ENCODE peak calls at places on chromosomes 3 and 15, in eight cellular contexts. E is stomach, W is K562, V is breast epithelium, G is prostate gland, T is GM23338, J is Panc1, N is endothelial cell of umbilical vein. Y is an unnamed sample. For H3K4me1, the result is how much of the 10 kb centered on the place peaks cover.

GRCh38 chr15:37550360-37551024 is 383.9 kb upstream of the TMCO5A start:
- DNase-seq in N (no peak), V (no peak), J (no peak), W (no peak), E (no peak), G (no peak), T (peak), Y (no peak)

GRCh38 chr15:94086360-94086759 is 145.0 kb upstream of the MCTP2 start:
- DNase-seq in V (no peak), T (no peak), E (no peak), W (no peak), J (no peak), G (no peak), N (no peak), Y (no peak)

GRCh38 chr15:85415779-85416178 is 35.4 kb downstream of the AKAP13 start:
- DNase-seq in W (no peak), G (no peak), T (no peak), E (no peak), J (no peak), V (no peak), N (no peak), Y (no peak)

GRCh38 chr3:124630994-124631393 is 99.3 kb upstream of the UMPS start:
- DNase-seq in V (no peak), W (no peak), J (no peak), T (no peak), N (no peak), E (no peak), G (no peak), Y (no peak)

GRCh38 chr3:41700155-41700554 is 261.7 kb downstream of the ULK4 start:
- DNase-seq in J (no peak), E (no peak), T (no peak), V (no peak), G (no peak), N (peak), W (peak), Y (no peak)

GRCh38 chr15:38128389-38128788 is 124.2 kb upstream of the SPRED1 start:
- DNase-seq in J (no peak), G (no peak), E (no peak), V (no peak), N (no peak), T (no peak), W (no peak), Y (no peak)

GRCh38 chr15:78675617-78676360 is 34.8 kb upstream of the CHRNB4 start:
- DNase-seq in T (no peak), G (no peak), V (no peak), E (no peak), N (no peak), J (no peak), W (no peak), Y (no peak)

GRCh38 chr3:61872077-61872706 is 310.8 kb downstream of the PTPRG start:
- DNase-seq in G (no peak), J (no peak), N (no peak), W (no peak), V (no peak), E (no peak), T (peak), Y (no peak)

GRCh38 chr3:112635674-112636073 is 5.3 kb downstream of the CCDC80 start:
- DNase-seq in E (no peak), J (no peak), W (no peak), V (no peak), G (no peak), T (no peak), N (peak), Y (no peak)

GRCh38 chr3:144643778-144644191 is 672.2 kb downstream of the DIPK2A start:
- DNase-seq in J (no peak), G (no peak), E (no peak), T (no peak), N (no peak), V (no peak), W (no peak), Y (no peak)

GRCh38 chr3:159787794-159788205 is 200.8 kb upstream of the IL12A start:
- DNase-seq in N (peak), V (no peak), J (no peak), W (no peak), G (no peak), T (no peak), E (no peak), Y (no peak)

GRCh38 chr3:36197176-36197575 is 183.1 kb upstream of the STAC start:
- DNase-seq in E (no peak), T (no peak), G (no peak), V (no peak), N (no peak), W (no peak), J (no peak), Y (no peak)

GRCh38 chr3:14369675-14370669 is 32.4 kb upstream of the SLC6A6 start:
- DNase-seq in V (no peak), W (peak), N (no peak), J (no peak), E (peak), G (peak), T (peak), Y (no peak)

GRCh38 chr15:79994651-79995050 is 23.7 kb upstream of the BCL2A1 start:
- DNase-seq in V (no peak), W (no peak), G (no peak), N (no peak), J (no peak), T (no peak), E (no peak), Y (no peak)

GRCh38 chr15:72229076-72229946 is 1.7 kb downstream of the PKM start:
- DNase-seq in N (peak), W (peak), T (peak), V (no peak), J (no peak), E (no peak), G (peak), Y (no peak)

GRCh38 chr15:93331545-93332117 is 242.6 kb upstream of the RGMA start:
- DNase-seq in J (no peak), N (no peak), T (peak), W (no peak), E (no peak), G (no peak), V (no peak), Y (no peak)

GRCh38 chr3:178476886-178477285 is 59.4 kb upstream of the KCNMB2 start:
- DNase-seq in W (no peak), N (no peak), G (no peak), E (no peak), T (no peak), J (no peak), V (no peak), Y (no peak)

GRCh38 chr15:73318463-73319351 is 50.1 kb downstream of the HCN4 start:
- DNase-seq in T (peak), N (no peak), G (no peak), E (no peak), W (peak), J (no peak), V (peak), Y (no peak)

GRCh38 chr3:191235331-191236314 is 36.6 kb downstream of the OSTN start:
- DNase-seq in W (no peak), N (no peak), T (no peak), J (no peak), E (no peak), V (no peak), G (no peak), Y (no peak)

GRCh38 chr3:155227141-155227540 is 66.3 kb downstream of the STRIT1 start:
- DNase-seq in T (no peak), V (no peak), E (no peak), J (no peak), N (no peak), G (no peak), W (no peak), Y (no peak)

GRCh38 chr3:194327030-194327413 is 24.1 kb downstream of the CPN2 start:
- DNase-seq in T (no peak), J (no peak), G (no peak), V (no peak), N (no peak), W (no peak), E (no peak), Y (no peak)

GRCh38 chr3:150961949-150962348 is 10.6 kb downstream of the CLRN1 start:
- DNase-seq in E (no peak), N (no peak), G (no peak), V (no peak), W (no peak), J (no peak), T (no peak), Y (no peak)

GRCh38 chr15:43465105-43465504 is 27.9 kb downstream of the TP53BP1 start:
- DNase-seq in T (no peak), J (no peak), G (no peak), V (no peak), N (no peak), E (no peak), W (no peak), Y (no peak)

GRCh38 chr15:57319919-57320542 is 56.3 kb upstream of the CGNL1 start:
- DNase-seq in N (no peak), W (no peak), T (no peak), E (no peak), G (no peak), V (no peak), J (no peak), Y (no peak)

GRCh38 chr3:23712656-23713559 is 92.8 kb upstream of the UBE2E1 start:
- DNase-seq in E (no peak), T (peak), G (no peak), J (no peak), N (peak), V (no peak), W (peak), Y (no peak)

GRCh38 chr3:149641011-149641728 is 16.7 kb downstream of the WWTR1 start:
- DNase-seq in E (no peak), W (no peak), T (no peak), G (no peak), N (no peak), J (no peak), V (no peak), Y (no peak)

GRCh38 chr3:151504606-151505005 is 43.7 kb upstream of the IGSF10 start:
- DNase-seq in N (no peak), T (no peak), W (peak), G (no peak), E (no peak), V (no peak), J (no peak), Y (no peak)

GRCh38 chr15:39714251-39714650 is 68.4 kb downstream of the FSIP1 start:
- DNase-seq in T (no peak), J (no peak), V (no peak), G (no peak), E (no peak), W (no peak), N (no peak), Y (no peak)

GRCh38 chr3:42097166-42097946 is 6.2 kb downstream of the TRAK1 start:
- DNase-seq in N (peak), J (no peak), W (no peak), E (no peak), T (no peak), V (no peak), G (no peak), Y (no peak)

GRCh38 chr15:75468908-75469307 is 17.4 kb upstream of the SIN3A start:
- DNase-seq in N (no peak), T (no peak), J (no peak), W (no peak), E (no peak), G (no peak), V (no peak), Y (no peak)

GRCh38 chr3:159919873-159920272 is 68.8 kb upstream of the IL12A start:
- DNase-seq in W (no peak), J (no peak), E (no peak), V (no peak), G (no peak), N (no peak), T (no peak), Y (no peak)

GRCh38 chr15:38254065-38254883 is 1.6 kb downstream of the SPRED1 start:
- DNase-seq in W (peak), N (peak), G (peak), T (no peak), V (no peak), E (peak), J (peak), Y (no peak)

GRCh38 chr3:150635526-150635925 is 32.4 kb downstream of the SELENOT start:
- DNase-seq in J (no peak), W (peak), N (peak), E (no peak), G (no peak), T (peak), V (no peak), Y (no peak)

GRCh38 chr3:160040181-160040580 is 51.5 kb downstream of the IL12A start:
- DNase-seq in G (no peak), W (no peak), E (no peak), N (no peak), T (no peak), V (no peak), J (no peak), Y (no peak)

DNA sequence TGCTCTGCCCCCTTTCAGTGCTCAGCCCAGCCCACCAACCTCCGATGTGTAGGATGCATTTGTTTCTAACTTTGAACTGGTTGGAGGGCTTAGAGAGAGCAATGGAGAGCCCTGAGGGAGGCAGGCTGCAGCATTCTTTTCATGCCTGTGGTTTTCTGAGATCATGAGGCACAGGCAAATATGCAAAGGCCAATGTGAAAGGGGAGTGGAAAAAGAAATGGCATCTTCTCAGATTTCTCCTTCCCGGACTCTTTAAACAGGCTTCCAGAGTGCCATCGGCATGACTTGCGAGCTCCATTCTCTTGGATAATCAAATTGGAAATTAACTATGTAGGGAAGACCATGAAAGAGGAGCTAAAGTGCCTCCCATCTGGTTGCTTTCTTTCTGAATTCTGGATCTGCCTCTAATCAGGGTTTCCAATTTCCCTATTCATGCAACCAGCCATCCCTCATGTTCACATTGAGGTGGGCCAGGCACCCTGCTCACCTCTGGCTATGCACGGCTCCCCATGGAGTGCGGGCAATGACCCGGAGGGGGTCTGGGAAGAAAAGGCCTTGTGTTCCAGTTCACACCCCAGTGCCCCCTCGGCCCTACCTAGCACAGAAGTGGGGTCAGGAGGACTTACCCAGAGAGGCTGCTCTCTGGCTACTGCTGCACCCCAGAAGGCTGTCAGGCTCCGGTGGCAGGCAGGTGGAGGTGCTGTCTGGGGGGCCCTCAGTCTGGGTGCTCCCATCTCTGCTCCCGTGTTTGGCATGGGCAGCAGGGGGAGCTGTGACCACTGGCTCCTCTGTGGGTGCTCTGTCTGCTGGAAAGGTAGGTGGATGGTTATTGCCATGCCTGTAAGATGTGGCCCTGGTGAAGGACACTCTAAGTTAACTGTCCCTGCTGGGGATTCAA is 16.1 kb downstream of the AMOTL2 start:
- DNase-seq in W (no peak), J (no peak), E (peak), V (no peak), N (peak), T (no peak), G (peak), Y (no peak)
- H3K4me1 ChIP-seq in W (under half), J (half or more), E (half or more), V (under half), N (under half), T (under half), G (under half), Y (half or more)

GRCh38 chr3:128194843-128195242 is 41.6 kb downstream of the EEFSEC start:
- DNase-seq in J (no peak), T (no peak), G (no peak), N (no peak), V (no peak), W (peak), E (no peak), Y (no peak)

GRCh38 chr3:128195369-128195768 is 42.1 kb downstream of the EEFSEC start:
- DNase-seq in N (no peak), G (no peak), T (no peak), J (no peak), E (no peak), W (peak), V (no peak), Y (no peak)

GRCh38 chr3:128195802-128196201 is 42.5 kb downstream of the EEFSEC start:
- DNase-seq in T (no peak), G (no peak), W (no peak), J (no peak), V (no peak), E (no peak), N (no peak), Y (peak)

GRCh38 chr3:128192131-128192530 is 38.9 kb downstream of the EEFSEC start:
- DNase-seq in W (no peak), N (no peak), E (no peak), J (no peak), T (no peak), V (no peak), G (no peak), Y (peak)

GRCh38 chr3:128193153-128193552 is 39.9 kb downstream of the EEFSEC start:
- DNase-seq in E (no peak), G (no peak), T (no peak), J (no peak), V (no peak), W (no peak), N (no peak), Y (peak)
- TF ChIP-seq POLR2AphosphoS5 in E (no peak), G (no peak), T (no peak), J (no peak), V (no peak), W (no peak), N (no peak), Y (no peak)

DNA sequence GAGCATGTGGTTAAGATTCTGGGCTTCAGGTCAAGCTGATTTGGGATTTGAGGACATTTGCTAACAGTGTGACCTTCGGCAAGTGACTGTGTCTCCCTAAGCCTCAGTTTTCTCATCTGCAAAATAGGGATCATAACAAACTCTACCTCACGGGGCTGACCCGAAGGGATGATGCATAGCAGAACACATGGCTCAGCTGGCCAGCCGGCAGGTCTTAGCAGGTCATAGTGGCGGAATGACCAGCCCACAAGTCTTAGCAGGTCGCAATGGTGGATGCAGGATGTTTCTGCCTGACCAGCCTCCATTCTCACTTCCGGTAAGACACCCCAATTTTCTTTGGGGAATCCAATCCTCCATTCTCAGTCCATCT is 63.3 kb downstream of the IQSEC1 start:
- DNase-seq in E (no peak), T (no peak), V (no peak), G (no peak), W (no peak), J (no peak), N (no peak), Y (no peak)
- H3K4me1 ChIP-seq in E (under half), T (under half), V (under half), G (under half), W (half or more), J (under half), N (under half), Y (under half)

GRCh38 chr15:41507820-41508290 is 5.8 kb downstream of the LTK start:
- DNase-seq in W (no peak), V (peak), J (no peak), T (no peak), N (no peak), E (peak), G (no peak), Y (no peak)
- TF ChIP-seq POLR2AphosphoS5 in W (no peak), V (no peak), J (no peak), T (no peak), N (no peak), E (peak), G (no peak), Y (no peak)

DNA sequence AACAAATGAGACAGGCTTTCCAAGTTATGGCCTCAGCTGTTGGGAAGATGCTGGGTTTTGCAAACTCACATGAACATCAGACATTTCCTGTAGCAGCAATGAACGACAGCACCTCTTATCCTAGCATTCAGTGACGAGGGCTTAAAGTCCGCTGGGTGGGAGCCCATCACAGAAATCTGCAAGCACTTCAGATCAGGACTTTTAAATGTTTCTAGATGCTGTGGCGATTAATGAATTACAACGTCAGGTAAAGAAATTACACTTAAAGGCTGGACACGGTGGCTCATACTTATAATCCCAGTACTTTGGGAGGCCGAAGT is 3.8 kb downstream of the AEN start:
- DNase-seq in W (no peak), J (no peak), G (no peak), N (no peak), T (no peak), E (no peak), V (no peak), Y (no peak)
- H3K4me1 ChIP-seq in W (under half), J (under half), G (under half), N (under half), T (under half), E (half or more), V (under half), Y (under half)

GRCh38 chr15:101190196-101190595 is 61.7 kb downstream of the CHSY1 start:
- DNase-seq in N (no peak), G (no peak), V (no peak), W (no peak), T (no peak), J (no peak), E (no peak), Y (no peak)

GRCh38 chr15:101187820-101188516 is 63.9 kb downstream of the CHSY1 start:
- DNase-seq in T (no peak), G (no peak), N (peak), W (no peak), J (no peak), V (no peak), E (no peak), Y (no peak)

GRCh38 chr15:101189708-101190107 is 62.1 kb downstream of the CHSY1 start:
- DNase-seq in T (no peak), G (no peak), V (no peak), J (no peak), N (no peak), E (no peak), W (no peak), Y (no peak)

GRCh38 chr15:101189341-101189679 is 62.5 kb downstream of the CHSY1 start:
- DNase-seq in W (no peak), E (no peak), J (no peak), T (no peak), V (no peak), N (no peak), G (no peak), Y (no peak)

DNA sequence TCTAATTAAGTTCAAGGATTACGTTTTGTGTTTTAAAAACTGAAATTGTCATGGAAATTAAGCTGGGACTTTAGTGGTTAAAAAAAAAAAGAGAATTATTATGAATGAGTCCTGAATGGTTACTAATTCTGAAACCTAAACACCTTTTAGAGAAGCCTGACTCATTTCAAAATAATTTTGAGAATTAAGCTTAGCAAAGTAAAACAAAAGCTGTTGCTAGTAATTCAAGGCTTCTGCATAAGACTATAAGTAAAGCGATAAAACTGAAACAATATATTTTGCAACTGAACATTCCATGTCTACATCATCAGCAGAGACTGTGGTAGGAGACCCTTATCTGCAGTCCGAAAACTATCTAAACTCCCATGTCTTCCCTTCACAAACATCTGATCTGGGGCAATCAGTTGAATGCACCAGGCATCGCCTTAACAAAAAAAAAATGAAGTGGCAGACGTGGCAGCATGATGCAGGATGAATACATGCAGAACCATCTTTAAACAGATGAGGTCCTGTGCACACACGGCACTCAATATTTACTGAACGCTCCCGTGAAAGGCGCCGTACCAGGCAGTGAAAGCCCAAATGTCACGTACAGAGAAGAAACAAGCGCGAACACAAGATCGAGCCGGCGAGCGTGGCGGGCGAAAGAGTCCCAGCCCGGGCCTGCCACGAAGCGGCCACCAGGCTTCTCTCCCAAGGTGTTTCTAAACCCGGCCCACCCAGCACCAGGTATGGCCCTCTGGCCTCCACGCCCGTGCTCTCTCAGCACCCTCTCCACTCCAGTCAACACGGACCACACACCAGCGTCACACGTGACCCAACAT is 63.1 kb downstream of the CHSY1 start:
- DNase-seq in E (peak), V (no peak), T (no peak), N (peak), J (no peak), G (no peak), W (no peak), Y (no peak)
- TF ChIP-seq POLR2AphosphoS5 in E (peak), V (no peak), T (no peak), N (no peak), J (no peak), G (peak), W (no peak), Y (no peak)

Y was measured in esophagus muscularis mucosa.